ENCODE peak calls at places on chromosomes 12 and 14, in ten cellular contexts. C is thyroid gland, K is colonic mucosa, D is left ventricle myocardium inferior, X is IMR-90, R is HCT116, J is uterus, O is breast epithelium, W is psoas muscle, G is left lung. N is an unnamed sample.

GRCh38 chr12:112283541-112283940 is 98.7 kb downstream of the HECTD4 start:
- DNase-seq in C (no peak), K (no peak), D (no peak), X (no peak), R (no peak), J (no peak), O (no peak), W (no peak), G (no peak), N (no peak)

GRCh38 chr12:58443273-58443980 is 476.9 kb downstream of the LRIG3 start:
- DNase-seq in C (peak; percentile 16), K (peak; percentile 25), D (no peak), X (peak; percentile 13), R (peak; percentile 40), J (no peak), O (no peak), W (no peak), G (no peak), N (peak; percentile 17)

GRCh38 chr12:64147860-64148259 is 74.2 kb downstream of the KICS2 start:
- DNase-seq in C (peak; percentile 11), K (no peak), D (no peak), X (no peak), R (no peak), J (no peak), O (no peak), W (no peak), G (no peak), N (no peak)

GRCh38 chr12:12975322-12976077 is 23.5 kb upstream of the GPRC5D start:
- DNase-seq in C (peak; percentile 40), K (peak; percentile 65), D (no peak), X (peak; percentile 59), R (peak; percentile 29), J (no peak), O (no peak), W (no peak), G (no peak), N (no peak)

GRCh38 chr14:37246427-37246829 is 48.7 kb downstream of the MIPOL1 start:
- DNase-seq in C (no peak), K (no peak), D (no peak), X (peak; percentile 63), R (peak; percentile 39), J (no peak), O (no peak), W (no peak), G (no peak), N (no peak)

GRCh38 chr12:95802482-95803264 is 12.1 kb upstream of the NTN4 start:
- DNase-seq in C (no peak), K (peak; percentile 64), D (no peak), X (peak; percentile 93), R (peak; percentile 75), J (no peak), O (no peak), W (no peak), G (no peak), N (no peak)

GRCh38 chr12:89247541-89247942 is 104.8 kb downstream of the DUSP6 start:
- DNase-seq in C (no peak), K (no peak), D (no peak), X (peak; percentile 19), R (peak; percentile 10), J (no peak), O (no peak), W (no peak), G (no peak), N (no peak)

GRCh38 chr14:76564471-76565119 is 188.7 kb downstream of the ESRRB start:
- DNase-seq in C (no peak), K (no peak), D (no peak), X (no peak), R (peak; percentile 49), J (no peak), O (no peak), W (no peak), G (no peak), N (no peak)

GRCh38 chr12:104276192-104277131 is 27.1 kb upstream of the EID3 start:
- DNase-seq in C (peak; percentile 91), K (peak; percentile 32), D (no peak), X (no peak), R (no peak), J (no peak), O (no peak), W (no peak), G (no peak), N (no peak)

GRCh38 chr12:79140711-79141110 is 276.1 kb downstream of the SYT1 start:
- DNase-seq in C (no peak), K (no peak), D (no peak), X (no peak), R (no peak), J (no peak), O (no peak), W (no peak), G (no peak), N (no peak)

GRCh38 chr14:68359862-68360552 is 432.9 kb downstream of the ZFP36L1 start:
- DNase-seq in C (peak; percentile 45), K (peak; percentile 80), D (peak; percentile 55), X (no peak), R (peak; percentile 37), J (peak; percentile 59), O (no peak), W (peak; percentile 30), G (peak; percentile 82), N (peak; percentile 71)

GRCh38 chr12:124434364-124434763 is 133.0 kb downstream of the NCOR2 start:
- DNase-seq in C (no peak), K (no peak), D (no peak), X (no peak), R (no peak), J (no peak), O (no peak), W (no peak), G (peak; percentile 31), N (no peak)

GRCh38 chr14:67555518-67556090 is 22.5 kb downstream of the PLEKHH1 start:
- DNase-seq in C (peak; percentile 61), K (no peak), D (no peak), X (no peak), R (no peak), J (no peak), O (no peak), W (no peak), G (no peak), N (no peak)

DNA sequence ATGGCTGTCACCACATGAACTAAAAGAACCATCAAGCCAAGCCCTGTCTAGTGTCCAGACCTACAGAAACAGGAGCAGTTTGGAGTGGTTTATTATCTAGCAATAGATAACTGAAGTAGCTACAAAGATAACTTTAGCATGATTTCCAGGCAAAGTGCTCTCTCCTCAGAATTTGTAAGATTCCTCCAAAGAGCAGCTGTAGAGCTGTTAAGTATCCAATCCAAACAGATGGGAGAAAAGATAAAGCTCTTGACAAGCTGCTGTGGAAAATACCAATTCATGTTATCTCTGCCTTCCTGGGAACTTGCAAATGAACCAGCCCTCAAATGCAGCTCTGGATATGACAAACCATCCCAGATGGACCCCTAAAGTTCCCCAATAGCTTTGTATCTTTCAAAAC is 78.9 kb upstream of the RESF1 start:
- DNase-seq in C (no peak), K (no peak), D (no peak), X (no peak), R (no peak), J (no peak), O (no peak), W (no peak), G (no peak), N (no peak)
- H3K9me3 ChIP-seq in C (no peaks in the 10 kb centered on the region), K (no peaks in the 10 kb centered on the region), D (peaks cover 15% of the 10 kb centered on the region), X (no peaks in the 10 kb centered on the region), R (no peaks in the 10 kb centered on the region), J (no peaks in the 10 kb centered on the region), O (no peaks in the 10 kb centered on the region), W (no peaks in the 10 kb centered on the region), G (peaks cover 18% of the 10 kb centered on the region), N (no peaks in the 10 kb centered on the region)

DNA sequence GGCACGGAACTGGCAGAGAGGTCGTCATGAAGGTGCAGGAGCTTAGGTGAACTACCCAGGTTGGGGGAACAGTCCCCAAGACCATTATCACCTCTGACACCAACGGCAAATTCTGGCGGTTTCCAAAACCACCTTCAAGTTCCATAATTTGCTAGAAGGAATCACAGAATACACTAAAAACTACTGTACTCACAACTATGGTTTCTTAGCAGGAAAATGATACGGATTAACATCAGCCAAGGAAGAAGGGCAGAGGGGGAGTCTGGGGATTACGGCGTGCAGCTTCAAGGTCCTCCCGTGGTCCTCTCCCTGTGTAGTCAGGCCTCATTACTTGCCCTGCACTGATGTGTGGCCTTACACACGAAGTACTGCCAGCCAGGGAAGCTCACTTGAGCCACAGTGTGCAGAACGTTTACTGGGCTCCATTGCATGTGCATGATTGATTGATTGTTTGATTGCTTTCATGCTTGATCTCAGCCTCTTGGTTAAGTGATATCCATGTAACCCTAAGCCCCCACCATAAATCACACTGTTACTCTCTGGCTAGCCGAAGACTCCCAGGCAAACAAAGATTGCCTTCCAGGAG is 813 bp upstream of the STX2 start:
- DNase-seq in C (no peak), K (no peak), D (no peak), X (no peak), R (no peak), J (no peak), O (no peak), W (no peak), G (no peak), N (no peak)
- TF ChIP-seq CTCF in C (no peak), K (no peak), D (no peak), X (no peak), R (no peak), J (no peak), O (no peak), W (no peak), G (no peak), N (no peak)

GRCh38 chr12:133156125-133156690 is 25.1 kb upstream of the ZNF268 start:
- DNase-seq in C (no peak), K (no peak), D (no peak), X (no peak), R (no peak), J (no peak), O (no peak), W (no peak), G (no peak), N (no peak)
- H3K9me3 ChIP-seq in C (peaks cover 11% of the 10 kb centered on the region), K (peaks cover 4% of the 10 kb centered on the region), D (peaks cover 100% of the 10 kb centered on the region), X (peaks cover 62% of the 10 kb centered on the region), R (peaks cover 32% of the 10 kb centered on the region), J (no peaks in the 10 kb centered on the region), O (peaks cover 92% of the 10 kb centered on the region), W (peaks cover 97% of the 10 kb centered on the region), G (peaks cover 100% of the 10 kb centered on the region), N (peaks cover 4% of the 10 kb centered on the region)

GRCh38 chr14:93984070-93984469 is 7.7 kb upstream of the ASB2 start:
- DNase-seq in C (peak; percentile 55), K (no peak), D (no peak), X (peak; percentile 81), R (no peak), J (no peak), O (no peak), W (peak; percentile 55), G (no peak), N (no peak)

GRCh38 chr14:93986972-93987371 is 10.1 kb upstream of the CCDC197 start:
- DNase-seq in C (no peak), K (no peak), D (peak; percentile 69), X (no peak), R (no peak), J (no peak), O (no peak), W (peak; percentile 78), G (peak; percentile 72), N (no peak)

GRCh38 chr14:93982684-93983007 is 6.3 kb upstream of the ASB2 start:
- DNase-seq in C (no peak), K (no peak), D (no peak), X (no peak), R (no peak), J (no peak), O (no peak), W (no peak), G (no peak), N (no peak)

GRCh38 chr14:93987376-93987775 is 9.7 kb upstream of the CCDC197 start:
- DNase-seq in C (peak; percentile 61), K (no peak), D (no peak), X (no peak), R (no peak), J (no peak), O (no peak), W (peak; percentile 39), G (no peak), N (no peak)

GRCh38 chr14:93984987-93985410 is 8.6 kb upstream of the ASB2 start:
- DNase-seq in C (no peak), K (peak; percentile 33), D (peak; percentile 53), X (peak; percentile 91), R (peak; percentile 60), J (peak; percentile 51), O (no peak), W (peak; percentile 72), G (no peak), N (peak; percentile 54)
- TF ChIP-seq CTCF in C (no peak), K (peak; percentile 11), D (peak; percentile 49), X (peak; percentile 50), R (peak; percentile 64), J (peak; percentile 46), O (no peak), W (peak; percentile 53), G (peak; percentile 12), N (no peak)